ENCODE peak calls at places on chromosomes 6 and 20, in nine cellular contexts. X is effector memory CD4-positive, alpha-beta T cell; N is stimulated activated CD4-positive, alpha-beta T cell treated with anti-CD3 and anti-CD28 coated beads, Interleukin-15, amount 100 ng/mL, for 1 hour; J is sigmoid colon; F is lower leg skin; L is amniotic stem cell; B is EL; V is activated naive CD8-positive, alpha-beta T cell treated with anti-CD3 and anti-CD28 coated beads, Interleukin-2, amount 50 U/mL, for 24 hours; Y is GM12892. I is an unnamed sample.

GRCh38 chr6:167683028-167683862 is 143.5 kb upstream of the AFDN start:
- DNase-seq in X (no peak), N (no peak), J (peak; percentile 83), F (peak; percentile 31), L (no peak), B (no peak), V (no peak), Y (no peak), I (no peak)

GRCh38 chr6:98335594-98335993 is 498.8 kb upstream of the POU3F2 start:
- DNase-seq in X (no peak), N (no peak), J (no peak), F (no peak), L (no peak), B (no peak), V (no peak), Y (no peak), I (no peak)

GRCh38 chr6:48613221-48613949 is 502.4 kb upstream of the PTCHD4 start:
- DNase-seq in X (no peak), N (no peak), J (no peak), F (no peak), L (no peak), B (no peak), V (no peak), Y (no peak), I (no peak)

GRCh38 chr20:47181056-47181862 is 175.2 kb downstream of the ZMYND8 start:
- DNase-seq in X (no peak), N (no peak), J (no peak), F (no peak), L (peak; percentile 54), B (peak; percentile 83), V (peak; percentile 9), Y (peak; percentile 42), I (peak; percentile 53)

GRCh38 chr6:113447088-113447831 is 409.9 kb upstream of the MARCKS start:
- DNase-seq in X (no peak), N (no peak), J (no peak), F (peak; percentile 67), L (peak; percentile 36), B (peak; percentile 91), V (no peak), Y (no peak), I (no peak)

GRCh38 chr20:63273635-63274380 is 1.2 kb downstream of the ARFGAP1 start:
- DNase-seq in X (no peak), N (no peak), J (no peak), F (no peak), L (peak; percentile 25), B (peak; percentile 86), V (no peak), Y (no peak), I (no peak)

GRCh38 chr6:170080828-170081368 is 210.0 kb downstream of the DLL1 start:
- DNase-seq in X (no peak), N (no peak), J (no peak), F (no peak), L (no peak), B (no peak), V (no peak), Y (no peak), I (peak; percentile 64)

GRCh38 chr20:23132930-23133559 is 46.9 kb upstream of the CD93 start:
- DNase-seq in X (no peak), N (no peak), J (peak; percentile 61), F (no peak), L (no peak), B (no peak), V (no peak), Y (no peak), I (no peak)

GRCh38 chr6:32623693-32624092 is 13.5 kb upstream of the HLA-DQA1 start:
- DNase-seq in X (no peak), N (no peak), J (no peak), F (no peak), L (no peak), B (no peak), V (no peak), Y (no peak), I (no peak)

GRCh38 chr6:43776115-43776798 is 6.2 kb downstream of the VEGFA start:
- DNase-seq in X (no peak), N (no peak), J (peak; percentile 50), F (no peak), L (no peak), B (no peak), V (no peak), Y (no peak), I (peak; percentile 55)

GRCh38 chr20:58711266-58712051 is 18.9 kb downstream of the NPEPL1 start:
- DNase-seq in X (no peak), N (no peak), J (peak; percentile 55), F (peak; percentile 9), L (no peak), B (no peak), V (no peak), Y (no peak), I (no peak)

GRCh38 chr20:33672426-33673114 is 1.7 kb downstream of the NECAB3 start:
- DNase-seq in X (no peak), N (no peak), J (peak; percentile 69), F (no peak), L (no peak), B (no peak), V (no peak), Y (no peak), I (no peak)

GRCh38 chr6:116513224-116513875 is 1.9 kb downstream of the CALHM5 start:
- DNase-seq in X (no peak), N (no peak), J (no peak), F (no peak), L (no peak), B (no peak), V (no peak), Y (no peak), I (no peak)

GRCh38 chr20:32144898-32145662 is 35.6 kb downstream of the TM9SF4 start:
- DNase-seq in X (no peak), N (no peak), J (peak; percentile 17), F (no peak), L (no peak), B (no peak), V (no peak), Y (no peak), I (peak; percentile 23)

GRCh38 chr20:32675223-32675975 is 1.7 kb upstream of the C20orf203 start:
- DNase-seq in X (no peak), N (no peak), J (no peak), F (no peak), L (no peak), B (no peak), V (no peak), Y (no peak), I (no peak)

GRCh38 chr6:97626586-97627441 is 343.8 kb upstream of the MMS22L start:
- DNase-seq in X (no peak), N (no peak), J (no peak), F (no peak), L (no peak), B (peak; percentile 11), V (no peak), Y (no peak), I (no peak)

GRCh38 chr6:151430886-151431285 is 21.0 kb downstream of the RMND1 start:
- DNase-seq in X (no peak), N (no peak), J (no peak), F (no peak), L (no peak), B (no peak), V (no peak), Y (no peak), I (no peak)